ENCODE peak calls at places on chromosome 4, in six cellular contexts. One of them, this sample, is unnamed.

GRCh38 chr4:154660052-154660451 is 47.6 kb upstream of the FGG start:
- DNase-seq in GM13976: no peak
- DNase-seq in AG08395: no peak
- DNase-seq in progenitor cell of endocrine pancreas: no peak
- DNase-seq in HEK293T: no peak
- DNase-seq in endothelial cell: no peak
- DNase-seq in this sample: no peak

GRCh38 chr4:169071781-169072180 is 61.7 kb upstream of the CBR4 start:
- DNase-seq in GM13976: no peak
- DNase-seq in AG08395: no peak
- DNase-seq in progenitor cell of endocrine pancreas: no peak
- DNase-seq in HEK293T: no peak
- DNase-seq in endothelial cell: no peak
- DNase-seq in this sample: no peak

GRCh38 chr4:87165886-87166285 is 54.5 kb downstream of the KLHL8 start:
- DNase-seq in GM13976: no peak
- DNase-seq in AG08395: no peak
- DNase-seq in progenitor cell of endocrine pancreas: no peak
- DNase-seq in HEK293T: no peak
- DNase-seq in endothelial cell: no peak
- DNase-seq in this sample: no peak

GRCh38 chr4:130125468-130125867 is 1029.5 kb downstream of the C4orf33 start:
- DNase-seq in GM13976: no peak
- DNase-seq in AG08395: no peak
- DNase-seq in progenitor cell of endocrine pancreas: no peak
- DNase-seq in HEK293T: no peak
- DNase-seq in endothelial cell: no peak
- DNase-seq in this sample: no peak

GRCh38 chr4:111880116-111880515 is 265.1 kb upstream of the FAM241A start:
- DNase-seq in GM13976: no peak
- DNase-seq in AG08395: no peak
- DNase-seq in progenitor cell of endocrine pancreas: no peak
- DNase-seq in HEK293T: no peak
- DNase-seq in endothelial cell: no peak
- DNase-seq in this sample: no peak

GRCh38 chr4:91325495-91325894 is 978.3 kb upstream of the GRID2 start:
- DNase-seq in GM13976: no peak
- DNase-seq in AG08395: no peak
- DNase-seq in progenitor cell of endocrine pancreas: no peak
- DNase-seq in HEK293T: no peak
- DNase-seq in endothelial cell: no peak
- DNase-seq in this sample: no peak

GRCh38 chr4:112704991-112705845 is 68.3 kb downstream of the LARP7 start:
- DNase-seq in GM13976: peak; percentile 36
- DNase-seq in AG08395: peak; percentile 62
- DNase-seq in progenitor cell of endocrine pancreas: peak; percentile 18
- DNase-seq in HEK293T: peak; percentile 48
- DNase-seq in endothelial cell: peak; percentile 50
- DNase-seq in this sample: peak; percentile 56

GRCh38 chr4:101956068-101956805 is 165.7 kb downstream of the BANK1 start:
- DNase-seq in GM13976: no peak
- DNase-seq in AG08395: no peak
- DNase-seq in progenitor cell of endocrine pancreas: no peak
- DNase-seq in HEK293T: no peak
- DNase-seq in endothelial cell: peak; percentile 41
- DNase-seq in this sample: no peak

GRCh38 chr4:164596318-164596878 is 157.5 kb upstream of the SMIM31 start:
- DNase-seq in GM13976: no peak
- DNase-seq in AG08395: no peak
- DNase-seq in progenitor cell of endocrine pancreas: no peak
- DNase-seq in HEK293T: no peak
- DNase-seq in endothelial cell: peak; percentile 32
- DNase-seq in this sample: no peak

GRCh38 chr4:125187221-125187620 is 127.5 kb upstream of the FAT4 start:
- DNase-seq in GM13976: no peak
- DNase-seq in AG08395: peak; percentile 56
- DNase-seq in progenitor cell of endocrine pancreas: no peak
- DNase-seq in HEK293T: no peak
- DNase-seq in endothelial cell: no peak
- DNase-seq in this sample: no peak

GRCh38 chr4:3346146-3346545 is 53.3 kb downstream of the RGS12 start:
- DNase-seq in GM13976: peak; percentile 85
- DNase-seq in AG08395: peak; percentile 90
- DNase-seq in progenitor cell of endocrine pancreas: no peak
- DNase-seq in HEK293T: peak; percentile 78
- DNase-seq in endothelial cell: peak; percentile 52
- DNase-seq in this sample: peak; percentile 47

GRCh38 chr4:23654791-23655190 is 235.1 kb downstream of the PPARGC1A start:
- DNase-seq in GM13976: no peak
- DNase-seq in AG08395: no peak
- DNase-seq in progenitor cell of endocrine pancreas: no peak
- DNase-seq in HEK293T: no peak
- DNase-seq in endothelial cell: no peak
- DNase-seq in this sample: no peak

GRCh38 chr4:122672091-122672490 is 51.2 kb upstream of the IL21 start:
- DNase-seq in GM13976: no peak
- DNase-seq in AG08395: no peak
- DNase-seq in progenitor cell of endocrine pancreas: no peak
- DNase-seq in HEK293T: no peak
- DNase-seq in endothelial cell: no peak
- DNase-seq in this sample: no peak

GRCh38 chr4:155040031-155040430 is 168.4 kb upstream of the NPY2R start:
- DNase-seq in GM13976: no peak
- DNase-seq in AG08395: no peak
- DNase-seq in progenitor cell of endocrine pancreas: no peak
- DNase-seq in HEK293T: no peak
- DNase-seq in endothelial cell: no peak
- DNase-seq in this sample: no peak

GRCh38 chr4:6278801-6279197 is 9.1 kb downstream of the WFS1 start:
- DNase-seq in GM13976: peak; percentile 74
- DNase-seq in AG08395: no peak
- DNase-seq in progenitor cell of endocrine pancreas: no peak
- DNase-seq in HEK293T: no peak
- DNase-seq in endothelial cell: peak; percentile 32
- DNase-seq in this sample: no peak

GRCh38 chr4:139229534-139230039 is 50.4 kb downstream of the MGARP start:
- DNase-seq in GM13976: peak; percentile 55
- DNase-seq in AG08395: peak; percentile 54
- DNase-seq in progenitor cell of endocrine pancreas: no peak
- DNase-seq in HEK293T: peak; percentile 54
- DNase-seq in endothelial cell: no peak
- DNase-seq in this sample: no peak

GRCh38 chr4:165403667-165404066 is 24.9 kb downstream of the CPE start:
- DNase-seq in GM13976: no peak
- DNase-seq in AG08395: no peak
- DNase-seq in progenitor cell of endocrine pancreas: no peak
- DNase-seq in HEK293T: no peak
- DNase-seq in endothelial cell: no peak
- DNase-seq in this sample: peak; percentile 18

GRCh38 chr4:91212140-91212681 is 1085.0 kb downstream of the CCSER1 start:
- DNase-seq in GM13976: no peak
- DNase-seq in AG08395: no peak
- DNase-seq in progenitor cell of endocrine pancreas: no peak
- DNase-seq in HEK293T: no peak
- DNase-seq in endothelial cell: no peak
- DNase-seq in this sample: no peak

GRCh38 chr4:15714616-15715015 is 11.8 kb downstream of the BST1 start:
- DNase-seq in GM13976: no peak
- DNase-seq in AG08395: peak; percentile 66
- DNase-seq in progenitor cell of endocrine pancreas: no peak
- DNase-seq in HEK293T: no peak
- DNase-seq in endothelial cell: no peak
- DNase-seq in this sample: no peak

GRCh38 chr4:71229477-71230257 is 109.2 kb upstream of the SLC4A4 start:
- DNase-seq in GM13976: peak; percentile 52
- DNase-seq in AG08395: peak; percentile 77
- DNase-seq in progenitor cell of endocrine pancreas: no peak
- DNase-seq in HEK293T: peak; percentile 62
- DNase-seq in endothelial cell: peak; percentile 16
- DNase-seq in this sample: peak; percentile 37

GRCh38 chr4:121373841-121374240 is 7.0 kb downstream of the QRFPR start:
- DNase-seq in GM13976: no peak
- DNase-seq in AG08395: no peak
- DNase-seq in progenitor cell of endocrine pancreas: no peak
- DNase-seq in HEK293T: no peak
- DNase-seq in endothelial cell: no peak
- DNase-seq in this sample: no peak

GRCh38 chr4:130233377-130234047 is 1137.6 kb downstream of the C4orf33 start:
- DNase-seq in GM13976: peak; percentile 3
- DNase-seq in AG08395: no peak
- DNase-seq in progenitor cell of endocrine pancreas: no peak
- DNase-seq in HEK293T: no peak
- DNase-seq in endothelial cell: no peak
- DNase-seq in this sample: no peak

GRCh38 chr4:156584100-156584499 is 387.5 kb downstream of the PDGFC start:
- DNase-seq in GM13976: no peak
- DNase-seq in AG08395: no peak
- DNase-seq in progenitor cell of endocrine pancreas: no peak
- DNase-seq in HEK293T: peak; percentile 7
- DNase-seq in endothelial cell: no peak
- DNase-seq in this sample: no peak

GRCh38 chr4:88533088-88533790 is 9.7 kb upstream of the PYURF start:
- DNase-seq in GM13976: no peak
- DNase-seq in AG08395: peak; percentile 36
- DNase-seq in progenitor cell of endocrine pancreas: no peak
- DNase-seq in HEK293T: no peak
- DNase-seq in endothelial cell: no peak
- DNase-seq in this sample: no peak

GRCh38 chr4:69458184-69458826 is 37.4 kb downstream of the UGT2B4 start:
- DNase-seq in GM13976: no peak
- DNase-seq in AG08395: no peak
- DNase-seq in progenitor cell of endocrine pancreas: no peak
- DNase-seq in HEK293T: no peak
- DNase-seq in endothelial cell: no peak
- DNase-seq in this sample: no peak

GRCh38 chr4:141575884-141576283 is 60.5 kb upstream of the IL15 start:
- DNase-seq in GM13976: no peak
- DNase-seq in AG08395: peak; percentile 7
- DNase-seq in progenitor cell of endocrine pancreas: no peak
- DNase-seq in HEK293T: no peak
- DNase-seq in endothelial cell: no peak
- DNase-seq in this sample: no peak

GRCh38 chr4:169410839-169411770 is 140.3 kb upstream of the SH3RF1 start:
- DNase-seq in GM13976: peak; percentile 47
- DNase-seq in AG08395: peak; percentile 58
- DNase-seq in progenitor cell of endocrine pancreas: no peak
- DNase-seq in HEK293T: no peak
- DNase-seq in endothelial cell: peak; percentile 56
- DNase-seq in this sample: no peak

GRCh38 chr4:42306221-42307109 is 90.8 kb upstream of the SHISA3 start:
- DNase-seq in GM13976: no peak
- DNase-seq in AG08395: no peak
- DNase-seq in progenitor cell of endocrine pancreas: no peak
- DNase-seq in HEK293T: no peak
- DNase-seq in endothelial cell: no peak
- DNase-seq in this sample: no peak

GRCh38 chr4:15740764-15741404 is 37.2 kb upstream of the CD38 start:
- DNase-seq in GM13976: no peak
- DNase-seq in AG08395: no peak
- DNase-seq in progenitor cell of endocrine pancreas: no peak
- DNase-seq in HEK293T: no peak
- DNase-seq in endothelial cell: no peak
- DNase-seq in this sample: no peak

GRCh38 chr4:155796031-155796430 is 37.2 kb downstream of the GUCY1B1 start:
- DNase-seq in GM13976: no peak
- DNase-seq in AG08395: peak; percentile 47
- DNase-seq in progenitor cell of endocrine pancreas: no peak
- DNase-seq in HEK293T: peak; percentile 46
- DNase-seq in endothelial cell: no peak
- DNase-seq in this sample: peak; percentile 30

This sample was measured in WERI-Rb-1.